ENCODE peak calls at places on chromosomes 16 and 17, in four cellular contexts. E is choroid plexus epithelial cell, I is AG04449, U is neural progenitor cell. H is an unnamed sample.

GRCh38 chr16:53465606-53466290 is 31.5 kb downstream of the RBL2 start:
- DNase-seq in I (peak; percentile 33), U (no peak), E (peak; percentile 83), H (no peak)

GRCh38 chr16:57688987-57689771 is 5.4 kb upstream of the DRC7 start:
- DNase-seq in U (no peak), E (no peak), I (no peak), H (no peak)

GRCh38 chr16:88965826-88966480 is 11.1 kb downstream of the CBFA2T3 start:
- DNase-seq in I (no peak), E (no peak), U (no peak), H (no peak)

GRCh38 chr17:52147431-52147830 is 11.1 kb downstream of the CA10 start:
- DNase-seq in E (no peak), I (no peak), U (no peak), H (no peak)

GRCh38 chr17:66702106-66702936 is 132.6 kb upstream of the CACNG5 start:
- DNase-seq in E (peak; percentile 29), I (no peak), U (no peak), H (no peak)

GRCh38 chr16:62363451-62363850 is 327.2 kb upstream of the CDH8 start:
- DNase-seq in I (no peak), U (peak; percentile 73), E (no peak), H (no peak)

GRCh38 chr16:51151951-51152663 is 1.0 kb upstream of the SALL1 start:
- DNase-seq in E (peak; percentile 28), U (peak; percentile 96), I (no peak), H (peak; percentile 92)

GRCh38 chr16:986925-987581 is 5.5 kb downstream of the SOX8 start:
- DNase-seq in E (no peak), I (no peak), U (no peak), H (no peak)

GRCh38 chr17:16906670-16907069 is 65.2 kb downstream of the TNFRSF13B start:
- DNase-seq in I (no peak), U (no peak), E (peak; percentile 62), H (no peak)

GRCh38 chr17:80847506-80848230 is 144.0 kb upstream of the CHMP6 start:
- DNase-seq in U (no peak), E (no peak), I (no peak), H (no peak)

GRCh38 chr17:69608808-69609494 is 194.5 kb downstream of the MAP2K6 start:
- DNase-seq in I (peak; percentile 96), E (peak; percentile 95), U (no peak), H (no peak)

GRCh38 chr16:65426484-65426883 is 304.6 kb upstream of the CDH11 start:
- DNase-seq in U (no peak), I (no peak), E (peak; percentile 50), H (no peak)

GRCh38 chr16:68433316-68433715 is 15.0 kb downstream of the SMPD3 start:
- DNase-seq in I (no peak), U (no peak), E (no peak), H (no peak)

GRCh38 chr16:68434654-68435210 is 13.6 kb downstream of the SMPD3 start:
- DNase-seq in E (no peak), U (no peak), I (no peak), H (no peak)

GRCh38 chr16:68432701-68433100 is 15.6 kb downstream of the SMPD3 start:
- DNase-seq in I (no peak), E (no peak), U (no peak), H (no peak)

DNA sequence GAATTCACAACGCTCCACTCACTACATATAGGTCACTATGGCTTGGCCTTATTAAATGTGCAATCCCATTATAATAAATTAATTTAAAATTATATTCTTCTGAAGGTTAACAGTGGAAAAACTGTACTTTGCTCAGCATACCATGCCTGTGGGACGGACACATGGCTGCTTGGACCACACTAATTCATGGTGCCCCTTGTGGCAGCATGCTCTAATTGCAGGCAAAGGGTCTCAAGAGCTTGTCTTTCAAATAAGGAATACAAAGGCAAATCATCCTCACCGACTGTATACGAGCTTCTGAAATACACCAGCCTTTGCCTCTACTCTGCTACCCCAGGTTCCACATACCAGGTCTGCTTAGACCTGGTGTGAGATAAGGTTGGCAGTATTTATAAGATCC is 11.7 kb downstream of the SMPD3 start:
- DNase-seq in E (no peak), U (peak; percentile 30), I (no peak), H (no peak)
- TF ChIP-seq CTCF in E (peak; percentile 39), U (peak; percentile 46), I (no peak), H (peak; percentile 72)

DNA sequence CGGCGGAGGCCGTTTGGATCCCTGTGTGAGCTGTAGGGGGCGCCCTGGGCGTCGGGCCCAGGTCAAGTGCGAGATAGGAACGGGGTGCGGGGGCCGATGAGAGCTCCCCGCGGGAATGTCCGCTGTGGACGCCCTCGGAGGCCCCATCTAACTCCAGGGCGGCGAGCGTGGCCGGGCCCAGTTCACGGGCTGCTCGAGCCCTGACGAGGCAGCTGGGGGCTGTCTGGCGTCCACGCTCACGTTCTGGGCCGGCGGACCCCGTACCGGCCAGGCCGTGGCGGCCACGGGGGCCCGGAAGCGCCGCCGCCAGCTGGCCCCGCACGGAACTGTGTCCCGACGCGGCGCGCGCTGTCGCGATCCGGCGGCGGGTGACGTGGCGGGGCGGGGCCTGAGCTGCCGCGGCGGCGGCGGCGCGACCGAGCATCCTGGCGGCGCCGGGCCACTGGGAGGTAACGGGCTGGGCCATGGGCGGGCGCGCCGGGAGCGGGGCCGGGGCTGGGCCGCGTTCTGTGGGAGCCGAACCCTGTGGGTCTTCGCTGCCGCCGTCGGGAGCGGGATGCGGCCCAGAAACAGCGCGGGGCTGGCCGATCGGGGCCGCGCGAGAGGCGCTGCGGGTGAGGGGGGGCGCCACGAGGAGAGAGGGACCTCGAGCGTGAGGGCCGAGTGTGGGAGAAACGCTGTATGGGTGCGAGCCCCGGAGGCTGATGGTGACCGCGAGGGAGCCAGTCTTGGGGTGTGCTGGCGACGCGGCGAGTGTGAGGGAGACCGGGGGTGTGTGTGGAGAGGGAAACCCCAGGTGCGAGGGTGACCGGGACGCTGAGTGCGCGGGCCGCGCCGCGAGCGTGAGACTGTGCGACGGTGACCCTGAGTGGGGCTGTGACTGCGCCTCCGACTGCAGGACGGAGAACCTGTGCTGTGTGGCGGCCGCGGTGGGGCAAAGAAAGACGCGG is at the start of gene SLC7A6:
- DNase-seq in U (peak; percentile 90), I (no peak), E (peak; percentile 67), H (peak; percentile 83)
- TF ChIP-seq CTCF in U (peak; percentile 67), I (peak; percentile 82), E (peak; percentile 70), H (peak; percentile 84)

GRCh38 chr17:65365209-65365608 is 196.2 kb downstream of the AXIN2 start:
- DNase-seq in U (no peak), E (no peak), I (no peak), H (peak; percentile 60)

GRCh38 chr17:65364408-65364807 is 197.0 kb downstream of the AXIN2 start:
- DNase-seq in E (no peak), U (no peak), I (no peak), H (no peak)

GRCh38 chr17:65362826-65363225 is 198.6 kb downstream of the AXIN2 start:
- DNase-seq in I (no peak), E (no peak), U (no peak), H (no peak)

GRCh38 chr17:65359016-65359415 is 202.4 kb downstream of the AXIN2 start:
- DNase-seq in I (peak; percentile 21), E (peak; percentile 74), U (no peak), H (no peak)

GRCh38 chr17:65360961-65361552 is 200.4 kb downstream of the AXIN2 start:
- DNase-seq in I (no peak), U (no peak), E (no peak), H (no peak)
- TF ChIP-seq CTCF in I (no peak), U (no peak), E (no peak), H (no peak)

DNA sequence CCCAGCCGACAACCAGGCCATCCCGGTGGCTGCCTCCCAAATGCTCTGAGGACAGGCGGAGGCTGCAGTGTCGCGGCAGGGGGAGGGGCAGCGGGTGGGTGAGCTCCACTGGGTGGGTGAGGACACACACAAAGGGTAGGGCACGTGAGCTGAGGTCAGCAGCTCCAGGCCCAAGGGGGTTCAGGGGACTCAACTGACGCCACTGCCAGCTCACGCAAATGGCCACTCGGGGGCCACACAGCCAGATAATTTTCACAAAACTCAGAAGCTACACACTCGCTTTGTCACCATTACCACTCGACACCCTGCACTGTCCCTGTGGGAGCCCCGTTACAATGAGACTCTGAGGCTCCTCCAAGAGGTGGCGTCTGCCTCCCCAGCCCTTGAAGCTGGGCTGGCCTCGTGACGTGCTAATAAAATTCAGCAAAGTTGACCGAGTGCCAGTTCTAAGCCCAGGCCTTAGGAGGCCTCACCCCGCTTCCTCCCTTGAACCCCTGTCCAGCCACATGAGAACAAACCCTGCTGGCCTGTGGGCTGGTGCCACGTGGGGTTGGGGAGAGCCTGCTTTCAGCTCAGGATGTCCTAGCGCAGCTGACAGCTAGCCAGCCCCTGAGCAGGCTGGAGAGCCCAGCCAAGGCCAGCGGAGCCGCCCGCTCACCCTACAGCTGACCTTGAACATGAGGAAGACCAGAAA is 56.9 kb downstream of the RMI2 start:
- DNase-seq in U (no peak), E (peak; percentile 7), I (no peak), H (no peak)
- TF ChIP-seq CTCF in U (peak; percentile 6), E (peak; percentile 12), I (no peak), H (no peak)

GRCh38 chr17:55965051-55965450 is 188.2 kb upstream of the ANKFN1 start:
- DNase-seq in U (no peak), E (no peak), I (no peak), H (no peak)
- TF ChIP-seq CTCF in U (no peak), E (no peak), I (no peak), H (no peak)

DNA sequence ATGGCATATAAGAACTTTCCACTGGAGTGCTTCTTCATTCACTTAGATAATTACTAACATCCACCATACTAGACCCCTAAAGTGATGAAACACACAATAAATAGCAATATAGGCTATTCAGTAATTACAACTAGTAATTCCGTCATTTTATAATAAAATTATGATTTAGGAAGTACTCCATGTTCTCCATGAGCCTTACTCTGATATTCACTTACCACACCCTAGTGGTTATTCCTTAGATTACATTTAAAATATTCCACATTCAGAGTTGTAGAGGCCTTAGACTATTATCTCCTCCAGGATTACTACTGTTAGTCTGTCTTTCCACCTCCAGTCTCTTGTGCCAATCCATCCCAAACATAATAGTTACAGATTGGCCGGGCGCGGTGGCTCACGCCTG is 62.4 kb downstream of the STH start:
- DNase-seq in I (no peak), E (peak; percentile 52), U (no peak), H (no peak)
- TF ChIP-seq CTCF in I (no peak), E (peak; percentile 43), U (peak; percentile 45), H (peak; percentile 69)

DNA sequence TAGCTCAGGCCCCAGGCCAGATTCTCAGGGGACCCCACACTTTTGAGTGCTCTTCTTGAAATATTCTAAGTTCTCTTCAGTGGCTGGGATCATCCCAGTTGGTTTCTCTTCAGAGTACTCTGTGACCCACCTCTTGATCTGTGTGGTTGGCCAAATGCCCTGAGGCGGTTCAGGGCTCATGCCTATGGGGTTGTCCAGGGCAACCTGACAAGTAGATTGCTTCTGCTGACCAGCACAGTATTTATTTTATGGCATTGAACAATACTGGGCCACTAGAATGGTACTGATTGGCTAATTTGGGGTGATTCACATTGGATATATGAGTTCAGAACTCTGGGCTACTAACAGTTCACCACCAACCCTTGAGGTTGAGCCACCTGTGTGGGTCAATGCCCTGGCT is 7.4 kb upstream of the GOSR2 start:
- DNase-seq in U (no peak), E (no peak), I (no peak), H (no peak)
- TF ChIP-seq CTCF in U (no peak), E (no peak), I (no peak), H (no peak)

DNA sequence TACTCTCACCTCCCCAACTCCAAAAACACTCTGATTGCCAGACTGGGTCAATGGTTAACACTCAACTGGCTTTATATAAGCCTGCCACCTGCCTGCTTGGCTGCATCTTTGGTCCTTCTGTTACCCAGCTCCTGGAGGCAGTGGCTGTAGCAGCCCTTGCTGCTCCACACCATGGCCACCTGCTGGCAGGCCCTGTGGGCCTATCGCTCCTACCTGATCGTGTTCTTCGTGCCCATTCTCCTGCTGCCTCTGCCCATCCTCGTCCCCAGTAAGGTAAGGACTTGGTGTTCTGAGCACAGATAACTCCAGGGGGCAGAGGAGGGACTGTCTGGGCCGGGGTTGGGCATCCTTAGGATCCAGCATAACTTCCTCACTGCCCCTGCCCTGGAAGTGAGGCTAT is at the start of gene SLC13A2:
- DNase-seq in I (no peak), E (no peak), U (no peak), H (no peak)
- TF ChIP-seq CTCF in I (no peak), E (no peak), U (no peak), H (no peak)